ENCODE peak calls at places on chromosomes 1 and 21, in five cellular contexts. One of them, this sample, is unnamed.

GRCh38 chr1:16614361-16615252 is 1.2 kb upstream of the NBPF1 start:
- DNase-seq in mesenchymal stem cell: no peak
- DNase-seq in neuronal stem cell: no peak
- DNase-seq in H9: peak
- DNase-seq in trophoblast cell: no peak
- DNase-seq in this sample: no peak

GRCh38 chr1:119452085-119452484 is 37.1 kb downstream of the HSD3B2 start:
- DNase-seq in mesenchymal stem cell: no peak
- DNase-seq in H9: no peak
- DNase-seq in trophoblast cell: no peak
- DNase-seq in neuronal stem cell: no peak
- DNase-seq in this sample: no peak

GRCh38 chr1:21574464-21575151 is 65.4 kb downstream of the ALPL start:
- DNase-seq in neuronal stem cell: peak
- DNase-seq in mesenchymal stem cell: peak
- DNase-seq in trophoblast cell: no peak
- DNase-seq in H9: peak
- DNase-seq in this sample: no peak

GRCh38 chr1:159088050-159088449 is 11.5 kb upstream of the AIM2 start:
- DNase-seq in neuronal stem cell: no peak
- DNase-seq in trophoblast cell: peak
- DNase-seq in H9: no peak
- DNase-seq in mesenchymal stem cell: peak
- DNase-seq in this sample: peak

GRCh38 chr1:8731162-8731561 is 86.3 kb downstream of the RERE start:
- DNase-seq in H9: no peak
- DNase-seq in trophoblast cell: no peak
- DNase-seq in mesenchymal stem cell: no peak
- DNase-seq in neuronal stem cell: no peak
- DNase-seq in this sample: no peak

GRCh38 chr1:160168609-160169369 is 17.4 kb downstream of the ATP1A4 start:
- DNase-seq in mesenchymal stem cell: no peak
- DNase-seq in H9: peak
- DNase-seq in neuronal stem cell: peak
- DNase-seq in trophoblast cell: no peak
- DNase-seq in this sample: no peak

GRCh38 chr1:205920159-205920558 is 23.1 kb downstream of the SLC26A9 start:
- DNase-seq in mesenchymal stem cell: peak
- DNase-seq in neuronal stem cell: no peak
- DNase-seq in trophoblast cell: no peak
- DNase-seq in H9: peak
- DNase-seq in this sample: peak

GRCh38 chr1:21100496-21100895 is 76.2 kb downstream of the EIF4G3 start:
- DNase-seq in trophoblast cell: peak
- DNase-seq in H9: no peak
- DNase-seq in neuronal stem cell: no peak
- DNase-seq in mesenchymal stem cell: peak
- DNase-seq in this sample: no peak

GRCh38 chr1:8020032-8020431 is 6.1 kb downstream of the ERRFI1 start:
- DNase-seq in H9: no peak
- DNase-seq in mesenchymal stem cell: peak
- DNase-seq in trophoblast cell: peak
- DNase-seq in neuronal stem cell: no peak
- DNase-seq in this sample: peak

GRCh38 chr1:232634086-232634485 is 4.2 kb upstream of the SIPA1L2 start:
- DNase-seq in H9: peak
- DNase-seq in trophoblast cell: no peak
- DNase-seq in neuronal stem cell: no peak
- DNase-seq in mesenchymal stem cell: no peak
- DNase-seq in this sample: no peak

GRCh38 chr1:3911521-3911845 is 11.4 kb upstream of the C1orf174 start:
- DNase-seq in neuronal stem cell: no peak
- DNase-seq in trophoblast cell: no peak
- DNase-seq in mesenchymal stem cell: no peak
- DNase-seq in H9: no peak
- DNase-seq in this sample: no peak

GRCh38 chr1:47918257-47918867 is 78.8 kb downstream of the TRABD2B start:
- DNase-seq in mesenchymal stem cell: no peak
- DNase-seq in H9: no peak
- DNase-seq in trophoblast cell: no peak
- DNase-seq in neuronal stem cell: no peak
- DNase-seq in this sample: no peak

DNA sequence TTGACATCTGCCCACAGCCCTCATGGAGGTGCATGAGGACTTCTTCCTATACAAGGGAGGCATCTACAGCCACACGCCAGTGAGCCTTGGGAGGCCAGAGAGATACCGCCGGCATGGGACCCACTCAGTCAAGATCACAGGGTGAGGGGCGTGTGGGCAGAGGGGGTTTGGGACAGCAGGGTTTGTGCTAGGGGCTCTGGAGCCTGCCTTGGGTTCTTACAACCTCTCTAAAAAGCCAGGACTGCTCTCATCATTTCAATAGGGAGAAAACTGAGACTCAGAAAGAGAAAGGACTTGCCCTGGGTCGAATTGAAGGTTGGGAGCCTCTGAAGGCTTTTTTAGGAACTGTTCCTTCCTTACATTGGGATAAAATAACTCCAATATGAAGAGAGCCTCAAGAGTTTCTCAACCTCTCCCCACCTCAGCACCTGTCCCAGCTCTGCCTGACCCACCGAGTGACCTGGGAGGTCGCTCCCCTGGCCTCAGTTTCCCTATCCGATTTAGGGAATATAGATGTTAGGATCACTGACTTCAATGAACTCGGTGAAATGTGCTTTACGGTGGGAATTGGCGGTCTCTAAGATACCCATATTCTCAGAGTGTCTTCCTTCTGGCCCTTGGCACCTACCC is 9.5 kb downstream of the TINAGL1 start:
- DNase-seq in mesenchymal stem cell: no peak
- DNase-seq in neuronal stem cell: no peak
- DNase-seq in H9: no peak
- DNase-seq in trophoblast cell: no peak
- DNase-seq in this sample: no peak
- H2BK5ac ChIP-seq in mesenchymal stem cell: no peak
- H2BK5ac ChIP-seq in neuronal stem cell: peak
- H2BK5ac ChIP-seq in H9: no peak
- H2BK5ac ChIP-seq in trophoblast cell: no peak
- H2BK5ac ChIP-seq in this sample: no peak

GRCh38 chr1:156711011-156711817 is 5.8 kb upstream of the CRABP2 start:
- DNase-seq in neuronal stem cell: no peak
- DNase-seq in mesenchymal stem cell: no peak
- DNase-seq in trophoblast cell: no peak
- DNase-seq in H9: no peak
- DNase-seq in this sample: no peak
- H2BK5ac ChIP-seq in neuronal stem cell: no peak
- H2BK5ac ChIP-seq in mesenchymal stem cell: no peak
- H2BK5ac ChIP-seq in trophoblast cell: peak
- H2BK5ac ChIP-seq in H9: no peak
- H2BK5ac ChIP-seq in this sample: no peak

DNA sequence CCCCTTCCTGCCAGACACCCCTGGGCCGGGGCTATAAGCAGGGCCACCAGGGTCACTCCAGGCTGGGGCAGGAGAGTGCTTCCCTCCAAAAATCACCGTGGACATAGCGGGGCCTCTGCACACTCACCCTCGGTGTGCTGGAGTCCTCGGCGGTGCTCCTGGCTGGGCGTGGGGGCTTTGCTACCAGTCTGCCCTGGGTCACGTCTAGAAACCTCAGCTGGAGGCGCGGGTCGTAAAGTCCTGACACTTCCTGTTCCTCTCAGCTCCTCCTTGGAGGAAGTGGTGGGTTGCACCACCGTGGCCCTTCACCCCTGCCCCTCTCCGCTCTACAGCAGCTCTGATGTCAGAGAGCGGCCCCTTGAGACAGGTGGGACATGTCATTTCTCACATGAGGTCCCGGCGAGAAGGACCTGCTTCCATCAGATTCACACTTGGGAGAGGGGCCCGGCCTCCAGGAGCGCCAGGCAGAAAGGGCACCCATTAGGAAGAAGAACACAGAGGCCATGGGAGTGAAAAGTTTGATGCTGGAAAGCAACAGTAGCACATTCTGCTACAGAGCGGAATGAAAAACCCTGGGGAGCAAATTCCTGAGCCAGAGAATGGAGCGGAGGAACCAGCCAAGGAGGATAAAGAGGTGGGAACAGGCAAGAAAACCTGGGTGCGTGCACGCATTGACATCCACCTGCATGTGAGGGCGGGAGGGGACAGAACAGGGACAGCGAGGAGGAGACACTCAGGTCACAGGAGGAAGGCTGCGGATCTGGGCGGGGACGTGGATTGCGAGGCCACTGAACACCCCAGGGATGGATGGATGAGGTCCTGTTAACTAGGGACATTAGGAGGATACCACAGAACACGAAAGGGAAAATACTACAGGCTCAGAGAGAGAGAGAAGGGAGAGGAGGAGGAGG is at the start of gene ITGB2:
- DNase-seq in neuronal stem cell: no peak
- DNase-seq in mesenchymal stem cell: no peak
- DNase-seq in trophoblast cell: no peak
- DNase-seq in H9: no peak
- DNase-seq in this sample: no peak
- H2BK5ac ChIP-seq in neuronal stem cell: peak
- H2BK5ac ChIP-seq in mesenchymal stem cell: no peak
- H2BK5ac ChIP-seq in trophoblast cell: no peak
- H2BK5ac ChIP-seq in H9: no peak
- H2BK5ac ChIP-seq in this sample: no peak

GRCh38 chr21:34965200-34966174 is 83.6 kb downstream of the RUNX1 start:
- DNase-seq in H9: no peak
- DNase-seq in mesenchymal stem cell: peak
- DNase-seq in trophoblast cell: no peak
- DNase-seq in neuronal stem cell: no peak
- DNase-seq in this sample: peak
- H2BK5ac ChIP-seq in H9: no peak
- H2BK5ac ChIP-seq in mesenchymal stem cell: no peak
- H2BK5ac ChIP-seq in trophoblast cell: no peak
- H2BK5ac ChIP-seq in neuronal stem cell: no peak
- H2BK5ac ChIP-seq in this sample: peak

DNA sequence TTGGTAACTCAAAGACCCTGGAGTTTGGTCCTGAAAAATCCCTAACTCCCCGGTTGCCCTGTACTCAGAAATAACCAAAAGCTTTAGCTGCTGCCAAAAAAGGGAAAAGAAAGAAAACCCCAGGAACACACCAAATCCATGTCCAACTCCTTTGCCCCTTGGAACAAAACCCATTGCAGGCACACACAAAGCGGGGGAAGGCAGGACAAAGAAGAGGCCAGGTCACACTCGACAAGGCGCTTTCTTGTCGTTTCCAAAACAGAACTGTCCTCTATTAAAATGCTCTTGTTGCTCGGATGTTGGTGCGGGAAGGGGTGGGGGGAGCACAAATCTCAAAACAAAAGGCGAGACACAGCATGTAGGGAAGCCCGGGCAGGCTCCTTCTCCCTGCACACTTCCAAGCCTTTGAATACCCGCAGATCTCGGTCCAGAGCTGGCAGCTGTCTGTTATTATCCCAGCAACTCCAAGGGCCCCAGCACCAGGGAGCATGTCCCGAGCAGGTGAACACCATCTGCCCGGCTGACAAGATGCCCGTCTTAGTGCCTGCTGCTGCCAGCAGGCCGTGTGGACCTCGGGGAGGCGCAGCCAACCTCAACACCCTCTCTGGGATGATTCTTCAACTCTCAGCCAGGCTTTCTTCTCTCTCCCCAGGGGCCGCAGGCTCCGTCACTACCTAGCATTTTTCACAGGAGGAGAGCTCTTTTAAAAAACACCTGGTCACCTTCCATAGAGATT is 96.4 kb downstream of the SSBP3 start:
- DNase-seq in H9: peak
- DNase-seq in mesenchymal stem cell: no peak
- DNase-seq in trophoblast cell: no peak
- DNase-seq in neuronal stem cell: peak
- DNase-seq in this sample: no peak
- H2BK5ac ChIP-seq in H9: no peak
- H2BK5ac ChIP-seq in mesenchymal stem cell: no peak
- H2BK5ac ChIP-seq in trophoblast cell: no peak
- H2BK5ac ChIP-seq in neuronal stem cell: no peak
- H2BK5ac ChIP-seq in this sample: no peak

GRCh38 chr1:42934541-42935312 is 23.9 kb downstream of the SLC2A1 start:
- DNase-seq in neuronal stem cell: no peak
- DNase-seq in H9: peak
- DNase-seq in trophoblast cell: no peak
- DNase-seq in mesenchymal stem cell: no peak
- DNase-seq in this sample: no peak

GRCh38 chr1:42934111-42934510 is 24.6 kb downstream of the SLC2A1 start:
- DNase-seq in mesenchymal stem cell: no peak
- DNase-seq in H9: peak
- DNase-seq in trophoblast cell: no peak
- DNase-seq in neuronal stem cell: no peak
- DNase-seq in this sample: no peak

GRCh38 chr1:42933060-42933586 is 25.5 kb downstream of the SLC2A1 start:
- DNase-seq in trophoblast cell: no peak
- DNase-seq in neuronal stem cell: no peak
- DNase-seq in H9: peak
- DNase-seq in mesenchymal stem cell: no peak
- DNase-seq in this sample: no peak

GRCh38 chr1:42932442-42932941 is 26.2 kb downstream of the SLC2A1 start:
- DNase-seq in trophoblast cell: no peak
- DNase-seq in mesenchymal stem cell: no peak
- DNase-seq in neuronal stem cell: no peak
- DNase-seq in H9: peak
- DNase-seq in this sample: no peak

DNA sequence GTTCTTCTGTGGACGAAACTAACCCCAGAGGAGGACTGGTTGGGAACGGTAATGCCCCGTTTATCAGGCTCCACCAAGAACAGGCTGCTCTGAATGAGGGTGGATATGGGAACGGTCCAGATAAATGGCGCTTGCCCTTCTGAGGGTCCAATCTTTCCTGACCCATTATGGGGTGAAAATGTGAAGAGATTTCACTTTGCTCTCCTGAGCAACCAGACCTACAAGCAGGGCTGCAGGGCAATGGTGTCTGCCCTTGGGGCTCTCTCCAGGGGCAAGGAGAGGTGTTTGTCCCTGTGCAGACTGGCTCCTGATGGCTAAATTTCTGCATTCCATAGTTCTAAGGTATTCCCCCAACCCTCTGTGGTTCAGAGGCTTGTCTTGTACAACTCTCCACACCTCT is 25.1 kb downstream of the SLC2A1 start:
- DNase-seq in mesenchymal stem cell: no peak
- DNase-seq in neuronal stem cell: no peak
- DNase-seq in trophoblast cell: no peak
- DNase-seq in H9: peak
- DNase-seq in this sample: no peak
- H2BK5ac ChIP-seq in mesenchymal stem cell: no peak
- H2BK5ac ChIP-seq in neuronal stem cell: no peak
- H2BK5ac ChIP-seq in trophoblast cell: peak
- H2BK5ac ChIP-seq in H9: no peak
- H2BK5ac ChIP-seq in this sample: peak

GRCh38 chr1:183024352-183025337 is 1.4 kb downstream of the LAMC1 start:
- DNase-seq in H9: no peak
- DNase-seq in trophoblast cell: no peak
- DNase-seq in mesenchymal stem cell: peak
- DNase-seq in neuronal stem cell: peak
- DNase-seq in this sample: no peak

GRCh38 chr1:183023601-183024351 is 556 bp downstream of the LAMC1 start:
- DNase-seq in mesenchymal stem cell: peak
- DNase-seq in trophoblast cell: peak
- DNase-seq in neuronal stem cell: peak
- DNase-seq in H9: peak
- DNase-seq in this sample: peak

GRCh38 chr1:183022202-183023145 is 746 bp upstream of the LAMC1 start:
- DNase-seq in trophoblast cell: peak
- DNase-seq in mesenchymal stem cell: peak
- DNase-seq in neuronal stem cell: peak
- DNase-seq in H9: peak
- DNase-seq in this sample: peak

GRCh38 chr1:183021405-183022201 is 1.6 kb upstream of the LAMC1 start:
- DNase-seq in H9: no peak
- DNase-seq in mesenchymal stem cell: no peak
- DNase-seq in neuronal stem cell: peak
- DNase-seq in trophoblast cell: no peak
- DNase-seq in this sample: no peak

GRCh38 chr1:183023146-183023600 is at the start of gene LAMC1:
- DNase-seq in trophoblast cell: peak
- DNase-seq in neuronal stem cell: peak
- DNase-seq in mesenchymal stem cell: peak
- DNase-seq in H9: peak
- DNase-seq in this sample: peak
- H2BK5ac ChIP-seq in trophoblast cell: peak
- H2BK5ac ChIP-seq in neuronal stem cell: peak
- H2BK5ac ChIP-seq in mesenchymal stem cell: peak
- H2BK5ac ChIP-seq in H9: peak
- H2BK5ac ChIP-seq in this sample: peak